ENCODE peak calls at places on chromosome 21, in five cellular contexts. J is NCI-H1436, Z is cerebellum, G is left colon, F is lung. H is an unnamed sample.

GRCh38 chr21:27240901-27241300 is 274.0 kb upstream of the ADAMTS5 start:
- DNase-seq in G (no peak), Z (no peak), J (no peak), F (no peak), H (no peak)

GRCh38 chr21:35222541-35222941 is 173.4 kb upstream of the RUNX1 start:
- DNase-seq in Z (no peak), G (no peak), J (no peak), F (no peak), H (no peak)

GRCh38 chr21:38798481-38798882 is 7.2 kb upstream of the ETS2 start:
- DNase-seq in G (peak; percentile 75), Z (no peak), J (no peak), F (no peak), H (peak; percentile 92)

GRCh38 chr21:27646691-27647090 is 679.8 kb upstream of the ADAMTS5 start:
- DNase-seq in F (no peak), G (no peak), J (no peak), Z (no peak), H (no peak)

GRCh38 chr21:39669976-39670671 is 57.4 kb downstream of the B3GALT5 start:
- DNase-seq in Z (no peak), G (peak; percentile 61), F (no peak), J (no peak), H (peak; percentile 85)

GRCh38 chr21:45935628-45936027 is 45.9 kb upstream of the COL6A1 start:
- DNase-seq in Z (no peak), F (no peak), J (no peak), G (no peak), H (no peak)

GRCh38 chr21:18744840-18745239 is 341.3 kb upstream of the TMPRSS15 start:
- DNase-seq in Z (no peak), F (no peak), G (no peak), J (no peak), H (no peak)

GRCh38 chr21:24112020-24112419 is 1495.3 kb downstream of the MRPL39 start:
- DNase-seq in J (no peak), F (no peak), G (no peak), Z (no peak), H (no peak)